ENCODE peak calls at places on chromosome 1, in four cellular contexts. R is mesendoderm, E is H1, P is IMR-90. X is an unnamed sample. For H3K4me1, the result is how much of the 10 kb centered on the place peaks cover.

GRCh38 chr1:28737245-28738137 is 751 bp downstream of the YTHDF2 start:
- DNase-seq in R (peak), E (peak), P (peak), X (peak)

GRCh38 chr1:212368073-212368484 is 46.6 kb downstream of the PACC1 start:
- DNase-seq in R (peak), E (peak), P (peak), X (peak)

GRCh38 chr1:152777510-152778137 is 2.7 kb downstream of the LCE1F start:
- DNase-seq in R (peak), E (no peak), P (no peak), X (no peak)

GRCh38 chr1:54547601-54548388 is at the start of gene ACOT11:
- DNase-seq in R (peak), E (no peak), P (peak), X (peak)

GRCh38 chr1:27863552-27863943 is 8.8 kb upstream of the THEMIS2 start:
- DNase-seq in R (no peak), E (no peak), P (no peak), X (no peak)

GRCh38 chr1:28853033-28853742 is 41.2 kb downstream of the OPRD1 start:
- DNase-seq in R (no peak), E (no peak), P (no peak), X (no peak)

GRCh38 chr1:44565265-44565750 is 109.0 kb downstream of the TMEM53 start:
- DNase-seq in R (no peak), E (no peak), P (no peak), X (no peak)

GRCh38 chr1:23470282-23471070 is 13.5 kb downstream of the ASAP3 start:
- DNase-seq in R (no peak), E (no peak), P (peak), X (no peak)

GRCh38 chr1:185393821-185394220 is 76.8 kb upstream of the IVNS1ABP start:
- DNase-seq in R (no peak), E (no peak), P (no peak), X (no peak)

GRCh38 chr1:24893431-24893830 is 36.6 kb downstream of the RUNX3 start:
- DNase-seq in R (no peak), E (peak), P (no peak), X (no peak)

GRCh38 chr1:154154534-154155181 is at the start of gene NUP210L:
- DNase-seq in R (peak), E (peak), P (peak), X (peak)

GRCh38 chr1:154157520-154158306 is 2.8 kb upstream of the NUP210L start:
- DNase-seq in R (peak), E (no peak), P (peak), X (no peak)

GRCh38 chr1:212401838-212402582 is 12.7 kb downstream of the PACC1 start:
- DNase-seq in R (no peak), E (no peak), P (peak), X (no peak)

GRCh38 chr1:201254625-201255469 is 28.5 kb upstream of the PKP1 start:
- DNase-seq in R (peak), E (peak), P (no peak), X (peak)

GRCh38 chr1:205660361-205660760 is 19.9 kb downstream of the SLC45A3 start:
- DNase-seq in R (no peak), E (no peak), P (no peak), X (no peak)

GRCh38 chr1:6198646-6199297 is 623 bp downstream of the RPL22 start:
- DNase-seq in R (no peak), E (no peak), P (no peak), X (no peak)

GRCh38 chr1:245332513-245332912 is 177.7 kb downstream of the KIF26B start:
- DNase-seq in R (no peak), E (no peak), P (peak), X (no peak)

GRCh38 chr1:201265771-201266170 is 17.5 kb upstream of the PKP1 start:
- DNase-seq in R (no peak), E (no peak), P (peak), X (no peak)

GRCh38 chr1:36667836-36668235 is 185.1 kb upstream of the CSF3R start:
- DNase-seq in R (no peak), E (no peak), P (no peak), X (no peak)

GRCh38 chr1:36669297-36669696 is 186.6 kb upstream of the CSF3R start:
- DNase-seq in R (no peak), E (no peak), P (no peak), X (no peak)

GRCh38 chr1:36675931-36676562 is 193.3 kb upstream of the CSF3R start:
- DNase-seq in R (no peak), E (no peak), P (no peak), X (no peak)

GRCh38 chr1:36675106-36675505 is 192.4 kb upstream of the CSF3R start:
- DNase-seq in R (no peak), E (no peak), P (no peak), X (no peak)

DNA sequence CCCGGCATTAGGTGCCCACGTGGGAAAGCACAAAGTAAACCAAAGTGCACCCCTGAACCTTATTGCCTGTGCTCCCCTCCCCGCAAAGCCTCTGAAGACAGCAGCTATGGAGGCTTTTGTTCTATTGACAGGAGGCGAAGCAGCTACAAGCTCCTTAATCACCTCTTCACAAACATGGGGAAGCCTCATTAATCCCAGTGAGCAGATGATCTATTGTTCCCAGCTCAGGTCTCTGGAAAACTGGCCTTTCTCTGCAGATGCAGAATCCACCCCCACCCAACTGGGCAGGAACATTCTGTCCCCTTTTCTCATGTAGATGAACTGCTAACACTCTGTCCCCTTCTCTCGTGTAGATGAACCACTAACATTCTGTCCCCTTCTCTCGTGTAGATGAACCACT is 190.5 kb upstream of the CSF3R start:
- DNase-seq in R (no peak), E (no peak), P (no peak), X (no peak)
- H3K56ac ChIP-seq in R (no peak), E (no peak), P (no peak), X (no peak)

DNA sequence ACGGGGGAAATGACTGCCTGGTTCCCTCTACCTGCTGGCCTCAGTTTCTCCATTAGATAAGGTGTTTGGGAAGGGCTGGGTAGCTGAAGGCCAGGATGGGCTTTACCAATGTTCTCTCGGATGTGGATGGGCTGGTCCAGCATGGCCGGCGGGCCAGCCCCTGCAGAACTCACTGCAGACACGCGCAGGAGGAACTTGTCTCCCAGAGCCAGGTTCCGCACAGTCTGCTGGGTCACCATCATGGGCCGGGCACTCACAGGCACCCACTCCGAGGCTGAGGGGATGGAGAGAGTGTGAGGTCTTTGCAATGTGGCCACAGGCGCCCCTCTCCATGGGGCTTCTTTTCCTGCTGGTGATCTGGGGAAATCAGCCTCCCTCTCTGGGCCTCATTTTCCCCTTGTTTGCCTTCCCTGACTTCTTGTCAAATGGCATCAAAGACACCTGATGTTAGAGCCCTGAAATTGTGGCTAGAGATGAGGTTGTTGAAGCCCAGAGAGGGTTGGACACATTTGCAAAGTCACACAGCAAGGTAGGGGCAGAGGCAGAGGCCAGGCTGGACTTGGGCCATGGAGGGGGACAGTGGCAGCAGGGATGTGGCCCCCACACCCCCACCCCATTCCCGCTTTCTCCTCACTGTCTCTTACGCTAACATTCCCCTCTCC is 1.2 kb downstream of the MYBPH start:
- DNase-seq in R (no peak), E (no peak), P (no peak), X (no peak)
- H3K4me1 ChIP-seq in R (under half), E (under half), P (under half), X (under half)

DNA sequence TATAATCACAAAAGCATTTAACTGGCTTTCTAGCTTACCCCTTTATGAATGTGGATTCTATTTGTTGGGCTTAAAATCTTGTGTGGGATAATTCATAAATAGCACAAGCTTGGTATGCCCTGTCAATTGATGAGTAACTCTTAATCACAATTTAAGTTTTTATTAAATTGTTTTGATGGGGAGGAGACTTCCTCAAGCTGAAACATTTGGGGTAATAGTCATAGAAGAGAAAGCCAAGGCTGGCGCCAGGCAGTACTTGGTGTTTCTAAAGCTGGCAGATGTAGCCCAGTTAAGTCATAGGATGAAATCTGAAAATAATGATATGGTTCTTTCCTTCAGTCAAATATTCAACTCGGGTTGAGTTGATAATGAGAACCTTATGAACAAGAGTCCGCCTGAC is 167.2 kb downstream of the FMN2 start:
- DNase-seq in R (no peak), E (no peak), P (peak), X (no peak)
- H3K56ac ChIP-seq in R (no peak), E (no peak), P (peak), X (no peak)

DNA sequence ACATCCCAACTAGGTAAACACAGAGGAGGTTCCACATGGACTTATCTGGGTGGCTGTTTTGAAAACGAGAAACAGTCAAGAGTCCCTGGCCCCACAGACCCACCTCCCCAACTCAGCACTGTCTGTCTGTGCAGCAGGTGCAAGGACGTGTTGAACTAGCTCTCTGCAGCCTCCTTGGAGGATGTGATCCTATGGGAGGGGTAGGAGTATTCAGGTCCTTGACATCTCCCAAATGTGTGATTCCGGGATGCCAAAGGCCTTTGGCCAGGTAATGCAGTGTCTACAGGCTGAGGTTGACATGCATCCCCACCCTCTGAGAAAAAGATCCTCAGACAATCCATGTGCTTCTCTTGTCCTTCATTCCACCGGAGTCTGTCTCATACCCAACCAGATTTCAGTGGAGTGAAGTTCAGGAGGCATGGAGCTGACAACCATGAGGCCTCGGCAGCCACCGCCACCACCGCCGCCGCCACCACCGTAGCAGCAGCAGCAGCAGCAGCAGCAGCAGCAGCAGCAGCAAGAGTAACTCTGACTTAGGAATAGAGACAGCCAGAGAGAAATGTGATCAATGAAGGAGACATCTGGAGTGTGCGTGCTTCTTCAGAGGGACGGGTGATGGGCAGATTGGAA is 151.6 kb upstream of the CAMK1G start:
- DNase-seq in R (no peak), E (no peak), P (no peak), X (no peak)
- H3K4me1 ChIP-seq in R (under half), E (under half), P (under half), X (under half)

GRCh38 chr1:47469910-47470309 is 32.1 kb downstream of the FOXD2 start:
- DNase-seq in R (no peak), E (no peak), P (no peak), X (no peak)
- H3K56ac ChIP-seq in R (no peak), E (no peak), P (no peak), X (no peak)

DNA sequence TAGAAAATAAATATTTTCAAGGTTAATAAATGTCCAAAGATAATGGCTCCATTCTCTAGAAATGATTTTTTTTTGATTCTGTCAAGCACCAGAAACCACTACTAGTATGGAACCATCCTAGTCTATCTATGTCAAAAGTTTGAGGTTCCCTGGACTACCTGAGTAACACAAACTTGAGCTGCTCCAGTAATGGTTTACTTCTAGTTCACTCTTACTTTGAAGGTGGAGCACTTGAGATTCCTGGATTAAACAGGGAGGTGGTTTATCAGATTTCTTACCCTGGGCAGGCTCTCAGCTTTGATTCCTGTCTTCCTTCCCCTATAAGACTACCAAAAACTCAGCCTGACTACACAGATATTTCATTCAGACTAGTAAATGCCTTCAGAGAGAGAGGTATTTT is 23.6 kb downstream of the PHC2 start:
- DNase-seq in R (no peak), E (no peak), P (no peak), X (no peak)
- H3K4me1 ChIP-seq in R (under half), E (under half), P (under half), X (under half)

GRCh38 chr1:85663382-85663781 is 44.9 kb downstream of the ZNHIT6 start:
- DNase-seq in R (no peak), E (no peak), P (no peak), X (no peak)

GRCh38 chr1:85660541-85660940 is 47.7 kb downstream of the ZNHIT6 start:
- DNase-seq in R (no peak), E (no peak), P (no peak), X (no peak)

GRCh38 chr1:85665932-85666331 is 42.3 kb downstream of the ZNHIT6 start:
- DNase-seq in R (no peak), E (no peak), P (no peak), X (no peak)

GRCh38 chr1:85659174-85659573 is 49.1 kb downstream of the ZNHIT6 start:
- DNase-seq in R (no peak), E (no peak), P (no peak), X (no peak)

DNA sequence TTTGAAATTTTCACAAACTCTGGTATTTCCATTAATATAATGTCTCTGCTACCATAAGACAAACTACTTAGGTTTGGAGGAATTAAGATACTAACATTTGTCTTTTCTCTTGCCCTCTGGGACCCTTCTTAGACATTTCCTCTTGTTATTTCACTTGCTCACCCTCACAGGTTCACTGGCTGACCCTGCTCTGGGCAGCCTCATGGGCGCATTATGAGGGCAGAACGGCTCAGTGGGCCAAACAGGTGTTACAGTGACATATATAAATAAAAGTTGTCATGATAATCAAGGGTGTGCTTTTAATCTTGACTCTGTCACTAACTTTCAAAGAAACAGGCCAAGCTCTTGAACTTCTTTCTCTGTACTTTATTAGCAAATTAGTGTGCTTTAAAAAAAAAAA is 46.5 kb downstream of the ZNHIT6 start:
- DNase-seq in R (no peak), E (no peak), P (no peak), X (no peak)
- H3K56ac ChIP-seq in R (no peak), E (no peak), P (no peak), X (no peak)

DNA sequence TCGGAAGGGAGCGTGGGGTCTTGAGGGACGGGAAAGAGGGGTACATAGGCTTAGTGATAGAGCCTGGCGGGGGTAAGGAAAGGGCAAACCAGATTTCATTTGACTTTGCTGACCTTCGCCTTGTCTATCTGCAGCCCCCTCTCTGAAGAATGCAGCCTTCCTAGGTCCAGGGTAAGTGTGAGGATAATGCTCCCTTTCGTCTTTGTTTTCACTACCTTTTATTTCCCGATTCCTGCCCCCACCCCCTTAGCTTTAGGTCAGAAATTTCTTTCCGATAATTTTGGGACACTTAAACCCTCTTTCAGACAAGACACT is 396 bp downstream of the ATP5PB start:
- DNase-seq in R (no peak), E (no peak), P (no peak), X (no peak)
- H3K4me1 ChIP-seq in R (under half), E (under half), P (under half), X (under half)

GRCh38 chr1:53316058-53316741 is 11.7 kb downstream of the LRP8 start:
- DNase-seq in R (peak), E (no peak), P (peak), X (no peak)
- H3K56ac ChIP-seq in R (peak), E (no peak), P (no peak), X (no peak)

GRCh38 chr1:155186266-155186954 is 12.8 kb downstream of the TRIM46 start:
- DNase-seq in R (no peak), E (peak), P (no peak), X (no peak)

GRCh38 chr1:155185783-155186265 is 12.2 kb downstream of the TRIM46 start:
- DNase-seq in R (no peak), E (peak), P (no peak), X (no peak)

GRCh38 chr1:155184351-155184811 is 10.7 kb downstream of the TRIM46 start:
- DNase-seq in R (no peak), E (no peak), P (no peak), X (no peak)

GRCh38 chr1:155183775-155184221 is 10.1 kb downstream of the TRIM46 start:
- DNase-seq in R (no peak), E (no peak), P (no peak), X (no peak)

GRCh38 chr1:155184835-155185782 is 11.5 kb downstream of the TRIM46 start:
- DNase-seq in R (no peak), E (no peak), P (no peak), X (no peak)
- H3K4me1 ChIP-seq in R (under half), E (under half), P (under half), X (under half)